ENCODE peak calls at places on chromosomes 3 and 15, in eight cellular contexts. Y, A, F, H, Z, I, C and L are unnamed samples.

GRCh38 chr3:120299403-120299802 is 14.4 kb upstream of the GPR156 start:
- DNase-seq in Y (no peak), A (no peak), F (no peak), H (no peak), Z (no peak), I (no peak), C (no peak), L (no peak)

GRCh38 chr15:40785814-40786213 is 16.0 kb downstream of the C15orf62 start:
- DNase-seq in Y (no peak), A (no peak), F (no peak), H (no peak), Z (no peak), I (no peak), C (peak; percentile 17), L (no peak)

GRCh38 chr15:66953523-66954229 is 111.7 kb upstream of the SMAD3 start:
- DNase-seq in Y (no peak), A (no peak), F (no peak), H (no peak), Z (no peak), I (no peak), C (no peak), L (no peak)

GRCh38 chr15:36598529-36599177 is 19.2 kb downstream of the CDIN1 start:
- DNase-seq in Y (no peak), A (no peak), F (no peak), H (no peak), Z (no peak), I (no peak), C (peak; percentile 61), L (no peak)

GRCh38 chr3:41997702-41998551 is 36.0 kb upstream of the ULK4 start:
- DNase-seq in Y (peak; percentile 24), A (no peak), F (no peak), H (no peak), Z (no peak), I (no peak), C (peak; percentile 3), L (no peak)

GRCh38 chr15:48202068-48202467 is 4.0 kb upstream of the SLC12A1 start:
- DNase-seq in Y (no peak), A (no peak), F (no peak), H (no peak), Z (no peak), I (no peak), C (no peak), L (no peak)

GRCh38 chr15:69561071-69561784 is 108.6 kb downstream of the RPLP1 start:
- DNase-seq in Y (no peak), A (peak; percentile 78), F (peak; percentile 62), H (no peak), Z (no peak), I (no peak), C (no peak), L (no peak)

GRCh38 chr3:16174389-16174788 is at the start of gene GALNT15:
- DNase-seq in Y (no peak), A (peak; percentile 52), F (peak; percentile 70), H (no peak), Z (peak; percentile 86), I (peak; percentile 80), C (peak; percentile 98), L (peak; percentile 29)

GRCh38 chr3:38662544-38662943 is 13.1 kb upstream of the SCN5A start:
- DNase-seq in Y (no peak), A (no peak), F (no peak), H (no peak), Z (no peak), I (peak; percentile 36), C (peak; percentile 43), L (no peak)

GRCh38 chr3:31232049-31233040 is 300.4 kb upstream of the STT3B start:
- DNase-seq in Y (no peak), A (no peak), F (no peak), H (no peak), Z (no peak), I (no peak), C (no peak), L (no peak)

GRCh38 chr3:60979861-60980739 is 271.2 kb downstream of the FHIT start:
- DNase-seq in Y (no peak), A (no peak), F (no peak), H (no peak), Z (no peak), I (no peak), C (no peak), L (no peak)

GRCh38 chr15:99154271-99154670 is 49.4 kb downstream of the SYNM start:
- DNase-seq in Y (no peak), A (no peak), F (no peak), H (no peak), Z (no peak), I (peak; percentile 4), C (peak; percentile 29), L (no peak)

GRCh38 chr15:59456114-59456513 is 18.1 kb downstream of the FAM81A start:
- DNase-seq in Y (no peak), A (peak; percentile 66), F (peak; percentile 89), H (no peak), Z (no peak), I (no peak), C (no peak), L (no peak)

GRCh38 chr3:105830836-105831235 is 38.0 kb downstream of the CBLB start:
- DNase-seq in Y (no peak), A (no peak), F (no peak), H (no peak), Z (no peak), I (no peak), C (no peak), L (no peak)

GRCh38 chr15:47862402-47862801 is 145.1 kb downstream of the SEMA6D start:
- DNase-seq in Y (no peak), A (no peak), F (no peak), H (no peak), Z (no peak), I (no peak), C (no peak), L (no peak)

GRCh38 chr3:50138266-50139230 is 16.6 kb upstream of the SEMA3F start:
- DNase-seq in Y (no peak), A (no peak), F (no peak), H (no peak), Z (no peak), I (no peak), C (no peak), L (no peak)

GRCh38 chr3:127175272-127175671 is 17.7 kb upstream of the PRR23E start:
- DNase-seq in Y (no peak), A (no peak), F (no peak), H (no peak), Z (no peak), I (no peak), C (no peak), L (no peak)

GRCh38 chr15:42133892-42134502 is 22.4 kb downstream of the PLA2G4F start:
- DNase-seq in Y (peak; percentile 72), A (no peak), F (peak; percentile 79), H (peak; percentile 41), Z (no peak), I (peak; percentile 40), C (peak; percentile 17), L (no peak)

GRCh38 chr3:4722103-4722502 is 229.0 kb downstream of the ITPR1 start:
- DNase-seq in Y (peak; percentile 51), A (peak; percentile 43), F (peak; percentile 57), H (peak; percentile 88), Z (peak; percentile 66), I (peak; percentile 69), C (peak; percentile 73), L (no peak)

GRCh38 chr3:29202368-29202767 is 78.5 kb upstream of the RBMS3 start:
- DNase-seq in Y (no peak), A (no peak), F (no peak), H (no peak), Z (no peak), I (no peak), C (peak; percentile 76), L (no peak)

GRCh38 chr3:172333692-172334457 is 114.4 kb downstream of the GHSR start:
- DNase-seq in Y (no peak), A (no peak), F (no peak), H (no peak), Z (no peak), I (no peak), C (no peak), L (no peak)
- TF ChIP-seq CTCF in Y (no peak), A (no peak), F (no peak), H (peak; percentile 18), Z (no peak), I (peak; percentile 36), C (no peak), L (no peak)

DNA sequence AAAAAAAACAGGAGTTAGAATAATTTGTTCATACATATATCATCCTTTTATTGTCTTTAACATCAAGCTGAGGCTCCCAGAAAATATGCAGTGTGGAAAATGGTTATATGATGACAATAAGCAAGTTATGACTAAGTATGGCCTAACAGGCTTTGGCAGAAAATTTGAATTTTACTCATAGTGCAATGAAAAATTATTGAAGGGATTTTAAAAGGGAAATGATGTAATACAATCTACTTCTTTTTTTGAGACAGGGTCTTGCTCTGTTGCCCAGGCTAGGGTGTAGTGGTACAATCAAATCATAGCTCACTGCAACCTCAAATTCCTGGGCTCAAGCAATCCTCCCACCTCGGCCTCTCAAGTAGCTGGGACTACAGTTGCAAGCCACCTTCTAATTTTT is 78.7 kb downstream of the FAIM start:
- DNase-seq in Y (no peak), A (no peak), F (no peak), H (no peak), Z (no peak), I (no peak), C (peak; percentile 65), L (no peak)
- H3K4me3 ChIP-seq in Y (no peak overlapping the region), A (no peak overlapping the region), F (no peak overlapping the region), H (no peak overlapping the region), Z (no peak overlapping the region), I (no peak overlapping the region), C (no peak overlapping the region), L (no peak overlapping the region)

DNA sequence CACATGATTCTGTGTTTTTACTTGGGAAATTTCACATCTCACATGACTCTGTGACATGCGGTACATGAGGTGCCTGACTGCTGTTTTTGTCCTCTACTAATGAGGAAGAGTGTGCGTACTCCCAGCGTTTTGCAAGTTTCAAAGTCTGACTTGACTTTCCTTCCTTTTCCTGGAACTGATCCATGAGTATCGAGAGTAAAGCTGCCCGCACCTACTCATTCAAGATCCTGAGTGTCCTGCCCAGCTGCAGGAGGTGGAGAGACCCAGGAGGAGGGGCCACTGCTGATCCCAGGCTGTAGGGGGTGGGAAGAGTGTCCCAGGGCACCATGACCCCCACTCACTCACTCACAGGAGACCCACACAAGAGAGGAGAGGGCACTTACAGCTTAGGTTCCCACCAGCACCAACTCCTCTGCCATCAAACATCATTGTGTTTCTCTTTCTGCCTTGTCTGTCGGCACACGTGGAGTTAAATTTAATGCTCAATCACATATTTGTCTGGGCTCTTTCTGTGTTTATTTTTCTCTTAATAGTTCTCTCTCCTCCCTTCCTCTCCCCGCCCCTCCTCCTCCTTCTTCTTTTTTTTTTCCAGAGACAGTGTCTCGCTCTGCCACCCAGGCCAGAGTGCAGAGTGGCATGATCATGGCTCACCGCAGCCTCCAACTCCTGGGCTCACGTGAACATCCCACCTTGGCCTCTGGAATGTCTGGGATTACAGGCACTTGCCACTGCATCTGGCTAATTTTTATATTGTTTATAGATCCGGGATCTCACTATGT is 1.4 kb downstream of the CCR5AS start:
- DNase-seq in Y (peak; percentile 32), A (peak; percentile 50), F (peak; percentile 73), H (no peak), Z (no peak), I (peak; percentile 36), C (peak; percentile 12), L (no peak)
- TF ChIP-seq POLR2A in Y (no peak), A (no peak), F (peak; percentile 38), H (no peak), Z (no peak), I (no peak), C (no peak), L (no peak)

DNA sequence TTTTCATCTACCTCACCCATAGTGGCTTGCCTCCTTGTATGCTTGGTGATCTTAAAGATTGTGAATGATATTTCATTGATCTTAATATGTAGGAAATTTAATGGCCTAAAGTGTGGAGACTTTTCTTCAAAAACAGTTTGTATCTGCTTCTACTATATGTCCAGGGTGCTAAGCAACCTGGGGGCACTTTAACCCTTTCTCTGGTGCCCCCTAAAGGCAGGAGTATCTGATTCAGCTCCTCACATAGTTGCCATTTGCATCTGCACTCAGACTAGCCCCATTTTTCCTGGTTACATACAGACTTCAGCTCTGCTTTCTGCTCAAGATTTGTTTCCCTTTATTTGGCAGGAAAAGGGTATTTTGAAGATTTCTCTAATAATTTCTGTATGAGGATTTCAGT is 5.2 kb upstream of the PFN2 start:
- DNase-seq in Y (no peak), A (no peak), F (no peak), H (no peak), Z (no peak), I (no peak), C (no peak), L (no peak)
- TF ChIP-seq CTCF in Y (peak; percentile 29), A (no peak), F (no peak), H (no peak), Z (no peak), I (no peak), C (no peak), L (no peak)